ENCODE peak calls at places on chromosomes 1 and 21, in nine cellular contexts. One of them, this sample, is unnamed.
A peak's percentile ranks its signal among the peaks of the same experiment; 100 is the strongest.

GRCh38 chr1:43285269-43285986 is at the start of gene C1orf210:
- DNase-seq in spleen: peak; percentile 67
- DNase-seq in Panc1: no peak
- DNase-seq in transverse colon: peak; percentile 93
- DNase-seq in stomach: peak; percentile 94
- DNase-seq in suprapubic skin: no peak
- DNase-seq in K562: peak; percentile 88
- DNase-seq in HCT116: peak; percentile 81
- DNase-seq in GM23338: peak; percentile 98
- DNase-seq in this sample: no peak

GRCh38 chr1:32332290-32333079 is 3.5 kb downstream of the MARCKSL1 start:
- DNase-seq in spleen: no peak
- DNase-seq in Panc1: no peak
- DNase-seq in transverse colon: peak; percentile 55
- DNase-seq in stomach: no peak
- DNase-seq in suprapubic skin: no peak
- DNase-seq in K562: no peak
- DNase-seq in HCT116: no peak
- DNase-seq in GM23338: peak; percentile 75
- DNase-seq in this sample: no peak

GRCh38 chr1:151006331-151007052 is at the start of gene MINDY1:
- DNase-seq in spleen: peak; percentile 88
- DNase-seq in Panc1: no peak
- DNase-seq in transverse colon: peak; percentile 81
- DNase-seq in stomach: peak; percentile 77
- DNase-seq in suprapubic skin: peak; percentile 85
- DNase-seq in K562: peak; percentile 67
- DNase-seq in HCT116: peak; percentile 48
- DNase-seq in GM23338: peak; percentile 94
- DNase-seq in this sample: peak; percentile 83

GRCh38 chr21:22395965-22396364 is 1397.8 kb downstream of the NCAM2 start:
- DNase-seq in spleen: no peak
- DNase-seq in Panc1: no peak
- DNase-seq in transverse colon: no peak
- DNase-seq in stomach: no peak
- DNase-seq in suprapubic skin: no peak
- DNase-seq in K562: no peak
- DNase-seq in HCT116: no peak
- DNase-seq in GM23338: no peak
- DNase-seq in this sample: no peak

GRCh38 chr1:70290248-70290647 is 64.3 kb downstream of the ANKRD13C start:
- DNase-seq in spleen: no peak
- DNase-seq in Panc1: no peak
- DNase-seq in transverse colon: no peak
- DNase-seq in stomach: no peak
- DNase-seq in suprapubic skin: no peak
- DNase-seq in K562: no peak
- DNase-seq in HCT116: no peak
- DNase-seq in GM23338: no peak
- DNase-seq in this sample: no peak

GRCh38 chr21:46124926-46125845 is 27.3 kb downstream of the COL6A2 start:
- DNase-seq in spleen: peak; percentile 63
- DNase-seq in Panc1: no peak
- DNase-seq in transverse colon: peak; percentile 6
- DNase-seq in stomach: peak; percentile 21
- DNase-seq in suprapubic skin: peak; percentile 77
- DNase-seq in K562: no peak
- DNase-seq in HCT116: no peak
- DNase-seq in GM23338: no peak
- DNase-seq in this sample: no peak

GRCh38 chr21:19122371-19122770 is 718.8 kb upstream of the TMPRSS15 start:
- DNase-seq in spleen: no peak
- DNase-seq in Panc1: no peak
- DNase-seq in transverse colon: no peak
- DNase-seq in stomach: no peak
- DNase-seq in suprapubic skin: no peak
- DNase-seq in K562: no peak
- DNase-seq in HCT116: no peak
- DNase-seq in GM23338: no peak
- DNase-seq in this sample: no peak

GRCh38 chr1:228347181-228347580 is 59.5 kb downstream of the TRIM11 start:
- DNase-seq in spleen: no peak
- DNase-seq in Panc1: no peak
- DNase-seq in transverse colon: peak; percentile 0
- DNase-seq in stomach: no peak
- DNase-seq in suprapubic skin: no peak
- DNase-seq in K562: no peak
- DNase-seq in HCT116: no peak
- DNase-seq in GM23338: no peak
- DNase-seq in this sample: no peak

GRCh38 chr1:160164121-160164520 is 12.7 kb downstream of the ATP1A4 start:
- DNase-seq in spleen: no peak
- DNase-seq in Panc1: no peak
- DNase-seq in transverse colon: no peak
- DNase-seq in stomach: no peak
- DNase-seq in suprapubic skin: no peak
- DNase-seq in K562: no peak
- DNase-seq in HCT116: no peak
- DNase-seq in GM23338: no peak
- DNase-seq in this sample: no peak

GRCh38 chr1:196464545-196464944 is 143.7 kb downstream of the KCNT2 start:
- DNase-seq in spleen: no peak
- DNase-seq in Panc1: no peak
- DNase-seq in transverse colon: no peak
- DNase-seq in stomach: no peak
- DNase-seq in suprapubic skin: no peak
- DNase-seq in K562: no peak
- DNase-seq in HCT116: no peak
- DNase-seq in GM23338: no peak
- DNase-seq in this sample: no peak

GRCh38 chr21:39891111-39891510 is 23.9 kb downstream of the PCP4 start:
- DNase-seq in spleen: no peak
- DNase-seq in Panc1: no peak
- DNase-seq in transverse colon: no peak
- DNase-seq in stomach: no peak
- DNase-seq in suprapubic skin: no peak
- DNase-seq in K562: no peak
- DNase-seq in HCT116: no peak
- DNase-seq in GM23338: no peak
- DNase-seq in this sample: no peak

GRCh38 chr1:31412732-31413404 is at the start of gene SERINC2:
- DNase-seq in spleen: peak; percentile 76
- DNase-seq in Panc1: no peak
- DNase-seq in transverse colon: peak; percentile 63
- DNase-seq in stomach: peak; percentile 66
- DNase-seq in suprapubic skin: no peak
- DNase-seq in K562: peak; percentile 94
- DNase-seq in HCT116: no peak
- DNase-seq in GM23338: peak; percentile 84
- DNase-seq in this sample: no peak

GRCh38 chr1:29249170-29249691 is 12.9 kb downstream of the PTPRU start:
- DNase-seq in spleen: peak; percentile 31
- DNase-seq in Panc1: no peak
- DNase-seq in transverse colon: no peak
- DNase-seq in stomach: no peak
- DNase-seq in suprapubic skin: no peak
- DNase-seq in K562: peak; percentile 33
- DNase-seq in HCT116: no peak
- DNase-seq in GM23338: peak; percentile 97
- DNase-seq in this sample: no peak

GRCh38 chr1:53066433-53066832 is 4.4 kb downstream of the PODN start:
- DNase-seq in spleen: no peak
- DNase-seq in Panc1: no peak
- DNase-seq in transverse colon: no peak
- DNase-seq in stomach: peak; percentile 21
- DNase-seq in suprapubic skin: peak; percentile 69
- DNase-seq in K562: no peak
- DNase-seq in HCT116: no peak
- DNase-seq in GM23338: no peak
- DNase-seq in this sample: no peak

GRCh38 chr1:81325404-81325803 is 475.3 kb upstream of the ADGRL2 start:
- DNase-seq in spleen: no peak
- DNase-seq in Panc1: no peak
- DNase-seq in transverse colon: no peak
- DNase-seq in stomach: no peak
- DNase-seq in suprapubic skin: no peak
- DNase-seq in K562: no peak
- DNase-seq in HCT116: no peak
- DNase-seq in GM23338: no peak
- DNase-seq in this sample: no peak

GRCh38 chr1:228282329-228283042 is 74.6 kb downstream of the OBSCN start:
- DNase-seq in spleen: peak; percentile 61
- DNase-seq in Panc1: no peak
- DNase-seq in transverse colon: peak; percentile 5
- DNase-seq in stomach: peak; percentile 24
- DNase-seq in suprapubic skin: peak; percentile 70
- DNase-seq in K562: no peak
- DNase-seq in HCT116: no peak
- DNase-seq in GM23338: no peak
- DNase-seq in this sample: no peak

DNA sequence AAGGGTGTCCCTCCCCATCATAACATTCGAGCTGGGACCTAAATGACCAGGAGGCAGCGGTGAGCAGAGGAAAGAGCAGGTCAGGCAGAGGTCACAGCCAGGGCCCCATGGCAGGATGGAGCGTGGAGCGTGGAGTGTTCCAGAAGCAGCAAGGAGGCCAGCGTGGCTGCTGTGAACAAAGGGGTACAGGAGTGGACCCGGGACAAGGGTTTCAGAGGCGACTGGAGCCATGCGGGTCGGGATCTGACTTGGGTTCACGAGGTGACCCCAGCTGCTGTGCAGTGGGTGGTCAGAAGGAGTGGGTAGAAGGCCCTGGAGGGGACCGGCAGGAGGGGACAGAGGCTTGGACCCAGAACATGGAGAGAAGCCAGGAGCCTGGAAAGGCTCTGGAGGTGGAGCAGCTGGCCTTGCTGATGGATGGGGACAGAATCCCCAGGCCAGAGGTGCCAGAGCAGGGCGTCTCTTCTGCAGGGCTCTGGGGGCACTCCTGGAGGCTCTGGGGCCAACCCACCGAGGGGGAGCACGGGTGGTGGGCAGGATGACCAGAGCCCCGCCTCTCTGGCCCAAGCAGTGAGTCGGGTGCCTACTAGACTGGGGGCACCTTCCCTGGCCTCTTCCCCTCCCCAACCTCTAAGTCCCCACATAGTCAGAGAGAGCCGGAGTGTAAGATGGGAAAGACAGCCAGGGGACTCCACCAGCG is 2.3 kb downstream of the CHD5 start:
- DNase-seq in spleen: no peak
- DNase-seq in Panc1: no peak
- DNase-seq in transverse colon: no peak
- DNase-seq in stomach: no peak
- DNase-seq in suprapubic skin: no peak
- DNase-seq in K562: no peak
- DNase-seq in HCT116: no peak
- DNase-seq in GM23338: no peak
- DNase-seq in this sample: no peak
- H3K27me3 ChIP-seq in spleen: peaks cover 45% of the 10 kb centered on the region
- H3K27me3 ChIP-seq in Panc1: no peaks in the 10 kb centered on the region
- H3K27me3 ChIP-seq in transverse colon: peaks cover 61% of the 10 kb centered on the region
- H3K27me3 ChIP-seq in stomach: peaks cover 50% of the 10 kb centered on the region
- H3K27me3 ChIP-seq in suprapubic skin: peaks cover 66% of the 10 kb centered on the region
- H3K27me3 ChIP-seq in K562: no peaks in the 10 kb centered on the region
- H3K27me3 ChIP-seq in HCT116: no peaks in the 10 kb centered on the region
- H3K27me3 ChIP-seq in GM23338: peaks cover 57% of the 10 kb centered on the region
- H3K27me3 ChIP-seq in this sample: peaks cover 31% of the 10 kb centered on the region

DNA sequence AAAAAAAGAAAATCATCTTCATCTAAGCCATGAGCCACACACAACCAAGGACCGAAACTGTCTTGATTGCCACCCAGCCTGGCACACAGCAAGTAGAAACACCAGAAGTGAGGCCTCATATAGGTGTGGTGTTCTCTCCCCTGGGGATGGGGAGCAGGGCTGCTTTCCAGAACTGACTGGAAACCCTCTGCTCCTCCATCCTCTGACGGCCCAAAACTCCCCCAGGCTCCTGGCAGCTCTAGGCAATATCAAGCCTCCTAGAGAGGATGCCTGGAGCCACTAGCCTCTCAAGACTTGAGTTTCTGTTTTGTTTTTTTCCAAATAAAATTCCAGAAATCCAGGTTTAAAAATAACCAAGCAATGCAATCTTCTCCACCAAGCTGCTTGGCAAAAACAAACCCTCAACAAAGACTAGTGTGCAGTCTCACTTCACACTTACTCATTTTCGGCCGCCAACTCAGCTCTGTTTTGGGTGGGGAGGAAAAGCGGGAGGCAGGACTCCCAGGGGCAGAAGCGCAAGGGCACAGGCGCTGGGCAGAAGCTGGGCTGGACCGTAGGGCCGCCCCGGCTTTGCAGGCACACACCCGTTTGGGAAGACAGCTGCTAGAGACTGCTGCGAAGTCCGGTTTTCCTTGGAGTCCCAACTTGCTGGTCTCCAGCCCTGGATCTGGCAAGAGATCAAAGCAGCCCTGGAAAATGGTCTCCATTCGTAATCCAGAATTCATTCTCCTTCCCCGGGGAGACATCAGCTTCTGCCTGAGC is 78.2 kb upstream of the CAPZB start:
- DNase-seq in spleen: no peak
- DNase-seq in Panc1: no peak
- DNase-seq in transverse colon: peak; percentile 38
- DNase-seq in stomach: peak; percentile 27
- DNase-seq in suprapubic skin: peak; percentile 76
- DNase-seq in K562: no peak
- DNase-seq in HCT116: no peak
- DNase-seq in GM23338: no peak
- DNase-seq in this sample: no peak
- TF ChIP-seq POLR2AphosphoS5 in spleen: peak; percentile 36
- TF ChIP-seq POLR2AphosphoS5 in Panc1: no peak
- TF ChIP-seq POLR2AphosphoS5 in transverse colon: peak; percentile 8
- TF ChIP-seq POLR2AphosphoS5 in stomach: peak; percentile 22
- TF ChIP-seq POLR2AphosphoS5 in suprapubic skin: no peak
- TF ChIP-seq POLR2AphosphoS5 in K562: no peak
- TF ChIP-seq POLR2AphosphoS5 in HCT116: no peak
- TF ChIP-seq POLR2AphosphoS5 in GM23338: no peak
- TF ChIP-seq POLR2AphosphoS5 in this sample: no peak

DNA sequence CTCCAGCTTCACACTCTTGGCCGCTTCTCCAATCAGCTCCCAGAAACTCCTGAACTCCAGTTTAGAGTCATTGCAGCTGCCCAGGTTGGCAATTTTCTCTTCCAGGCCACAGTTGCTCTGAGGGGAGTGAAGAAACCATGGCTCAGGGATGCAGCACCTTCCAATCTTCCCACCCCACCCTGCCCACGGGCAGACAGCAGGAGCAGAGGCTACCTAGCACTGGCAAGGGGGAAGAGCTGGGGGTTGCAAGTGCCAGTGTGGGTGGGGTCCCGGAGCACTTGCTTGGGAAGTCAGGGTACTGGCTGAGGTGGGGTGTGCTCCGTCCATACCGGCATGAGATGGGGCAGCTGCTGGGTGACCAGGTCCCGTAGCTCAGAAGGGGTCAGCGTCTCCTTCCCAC is 1.2 kb downstream of the S100A14 start:
- DNase-seq in spleen: no peak
- DNase-seq in Panc1: no peak
- DNase-seq in transverse colon: no peak
- DNase-seq in stomach: no peak
- DNase-seq in suprapubic skin: no peak
- DNase-seq in K562: no peak
- DNase-seq in HCT116: no peak
- DNase-seq in GM23338: no peak
- DNase-seq in this sample: no peak
- H3K4me3 ChIP-seq in spleen: no peak overlapping the region
- H3K4me3 ChIP-seq in Panc1: no peak overlapping the region
- H3K4me3 ChIP-seq in transverse colon: peak overlapping the region; percentile 33
- H3K4me3 ChIP-seq in stomach: no peak overlapping the region
- H3K4me3 ChIP-seq in suprapubic skin: peak overlapping the region; percentile 41
- H3K4me3 ChIP-seq in K562: no peak overlapping the region
- H3K4me3 ChIP-seq in HCT116: peak overlapping the region; percentile 57
- H3K4me3 ChIP-seq in GM23338: no peak overlapping the region
- H3K4me3 ChIP-seq in this sample: no peak overlapping the region

GRCh38 chr1:202642619-202643291 is 67.5 kb downstream of the SYT2 start:
- DNase-seq in spleen: no peak
- DNase-seq in Panc1: no peak
- DNase-seq in transverse colon: no peak
- DNase-seq in stomach: no peak
- DNase-seq in suprapubic skin: no peak
- DNase-seq in K562: no peak
- DNase-seq in HCT116: no peak
- DNase-seq in GM23338: peak; percentile 56
- DNase-seq in this sample: no peak
- H3K27me3 ChIP-seq in spleen: peaks cover 24% of the 10 kb centered on the region
- H3K27me3 ChIP-seq in Panc1: peaks cover 3% of the 10 kb centered on the region
- H3K27me3 ChIP-seq in transverse colon: peaks cover 50% of the 10 kb centered on the region
- H3K27me3 ChIP-seq in stomach: peaks cover 36% of the 10 kb centered on the region
- H3K27me3 ChIP-seq in suprapubic skin: peaks cover 91% of the 10 kb centered on the region
- H3K27me3 ChIP-seq in K562: peaks cover 47% of the 10 kb centered on the region
- H3K27me3 ChIP-seq in HCT116: peaks cover 13% of the 10 kb centered on the region
- H3K27me3 ChIP-seq in GM23338: peaks cover 52% of the 10 kb centered on the region
- H3K27me3 ChIP-seq in this sample: peaks cover 46% of the 10 kb centered on the region